ENCODE peak calls at places on chromosomes 6 and 20, in four cellular contexts. G is DMS53, U is mammary epithelial cell, X is heart right ventricle. T is an unnamed sample.

GRCh38 chr6:11711994-11712698 is 66.5 kb downstream of the ADTRP start:
- DNase-seq in G (no peak), X (no peak), U (no peak), T (no peak)

GRCh38 chr6:110513001-110513400 is 36.6 kb upstream of the SLC22A16 start:
- DNase-seq in G (no peak), U (peak), X (no peak), T (peak)

GRCh38 chr6:36666726-36667591 is 11.6 kb upstream of the CDKN1A start:
- DNase-seq in U (peak), X (peak), G (peak), T (peak)

GRCh38 chr6:125867483-125867935 is 76.7 kb downstream of the NCOA7 start:
- DNase-seq in U (peak), G (no peak), X (no peak), T (peak)

GRCh38 chr6:108638993-108639392 is 78.3 kb downstream of the FOXO3 start:
- DNase-seq in G (no peak), U (no peak), X (no peak), T (peak)

GRCh38 chr20:33273117-33273851 is 9.7 kb upstream of the BPIFB1 start:
- DNase-seq in G (no peak), X (no peak), U (no peak), T (no peak)

GRCh38 chr6:167233490-167233889 is 57.6 kb upstream of the UNC93A start:
- DNase-seq in G (no peak), X (no peak), U (no peak), T (no peak)

GRCh38 chr6:160534050-160534696 is 129.9 kb downstream of the LPA start:
- DNase-seq in X (peak), G (peak), U (peak), T (peak)

GRCh38 chr6:168300975-168301647 is 18.5 kb downstream of the DACT2 start:
- DNase-seq in X (no peak), G (peak), U (no peak), T (no peak)

GRCh38 chr20:50453533-50453932 is 56.6 kb upstream of the PTPN1 start:
- DNase-seq in G (no peak), X (no peak), U (no peak), T (no peak)

GRCh38 chr20:10313215-10313614 is 94.6 kb downstream of the SNAP25 start:
- DNase-seq in U (no peak), G (no peak), X (no peak), T (no peak)

GRCh38 chr6:13462380-13463326 is 24.7 kb downstream of the GFOD1 start:
- DNase-seq in G (no peak), U (no peak), X (no peak), T (peak)

GRCh38 chr6:25942561-25943147 is 12.2 kb upstream of the SLC17A2 start:
- DNase-seq in G (peak), X (no peak), U (peak), T (peak)

GRCh38 chr6:10595731-10596664 is 74.8 kb downstream of the GCNT2 start:
- DNase-seq in X (no peak), U (no peak), G (peak), T (no peak)

GRCh38 chr20:22106308-22106938 is 401.0 kb downstream of the PAX1 start:
- DNase-seq in U (no peak), X (no peak), G (peak), T (peak)

GRCh38 chr6:135182120-135182992 is 1.2 kb downstream of the MYB start:
- DNase-seq in X (no peak), U (peak), G (peak), T (peak)

GRCh38 chr6:21731411-21732031 is 138.0 kb downstream of the SOX4 start:
- DNase-seq in U (peak), X (no peak), G (peak), T (no peak)

GRCh38 chr6:11277275-11278206 is 45.1 kb upstream of the NEDD9 start:
- DNase-seq in U (peak), X (no peak), G (peak), T (no peak)

GRCh38 chr6:119205911-119206617 is 127.6 kb upstream of the FAM184A start:
- DNase-seq in G (no peak), U (no peak), X (no peak), T (no peak)

GRCh38 chr20:6122873-6123649 is at the start of gene FERMT1:
- DNase-seq in G (peak), X (peak), U (peak), T (peak)

T was measured in NCI-H69.